ENCODE peak calls at places on chromosome X, in five cellular contexts. P is NCI-H345, H is mammary epithelial cell, D is SW480, X is H7. C is an unnamed sample.

GRCh38 chrX:143634701-143635442 is 1.0 kb downstream of the SLITRK4 start:
- DNase-seq in H (no peak), D (no peak), X (peak; percentile 56), P (peak; percentile 64), C (peak; percentile 58)

GRCh38 chrX:1400049-1400448 is 8.1 kb upstream of the SLC25A6 start:
- DNase-seq in H (no peak), D (no peak), X (no peak), P (no peak), C (no peak)

GRCh38 chrX:16931371-16931770 is 15.1 kb upstream of the REPS2 start:
- DNase-seq in D (no peak), X (no peak), H (no peak), P (no peak), C (peak; percentile 15)

GRCh38 chrX:133655262-133655913 is 240.1 kb upstream of the GPC4 start:
- DNase-seq in X (no peak), P (no peak), H (no peak), D (no peak), C (no peak)

GRCh38 chrX:118577041-118577440 is 81.4 kb downstream of the DOCK11 start:
- DNase-seq in D (no peak), P (no peak), H (no peak), X (no peak), C (no peak)

GRCh38 chrX:11437642-11438379 is 144.6 kb downstream of the AMELX start:
- DNase-seq in D (peak; percentile 56), P (no peak), H (no peak), X (no peak), C (no peak)

GRCh38 chrX:138853936-138854335 is 142.4 kb upstream of the FGF13 start:
- DNase-seq in X (no peak), H (no peak), P (no peak), D (no peak), C (no peak)

GRCh38 chrX:150225756-150226155 is 137.4 kb upstream of the MAMLD1 start:
- DNase-seq in X (peak; percentile 69), D (no peak), P (no peak), H (no peak), C (no peak)

GRCh38 chrX:46208225-46208854 is 336.9 kb downstream of the ZNF674 start:
- DNase-seq in D (peak; percentile 50), X (no peak), H (peak; percentile 65), P (no peak), C (no peak)

GRCh38 chrX:19735244-19735643 is 152.2 kb downstream of the SH3KBP1 start:
- DNase-seq in X (no peak), D (no peak), H (no peak), P (no peak), C (no peak)

GRCh38 chrX:74449937-74450330 is 28.6 kb downstream of the SLC16A2 start:
- DNase-seq in H (peak; percentile 83), D (no peak), P (no peak), X (no peak), C (no peak)

GRCh38 chrX:29728639-29729038 is 486.7 kb upstream of the MAGEB2 start:
- DNase-seq in P (no peak), D (no peak), X (no peak), H (peak; percentile 45), C (no peak)

GRCh38 chrX:98357146-98357545 is 1473.4 kb downstream of the RPA4 start:
- DNase-seq in X (no peak), H (no peak), P (peak; percentile 1), D (no peak), C (no peak)

GRCh38 chrX:80138938-80139337 is 124.4 kb downstream of the TBX22 start:
- DNase-seq in D (no peak), P (no peak), X (no peak), H (no peak), C (no peak)

GRCh38 chrX:10486373-10486772 is 134.0 kb downstream of the MID1 start:
- DNase-seq in H (peak; percentile 85), P (no peak), X (no peak), D (no peak), C (no peak)

GRCh38 chrX:152575331-152575730 is 62.4 kb upstream of the GABRQ start:
- DNase-seq in D (no peak), H (peak; percentile 69), X (no peak), P (no peak), C (no peak)

GRCh38 chrX:48540015-48540350 is 469 bp downstream of the TBC1D25 start:
- DNase-seq in D (no peak), P (no peak), H (peak; percentile 62), X (peak; percentile 82), C (no peak)

GRCh38 chrX:154818916-154819770 is 13.9 kb upstream of the MPP1 start:
- DNase-seq in P (no peak), H (no peak), D (no peak), X (no peak), C (no peak)

GRCh38 chrX:24928114-24928513 is 87.7 kb downstream of the ARX start:
- DNase-seq in P (no peak), H (no peak), D (no peak), X (no peak), C (no peak)

GRCh38 chrX:68090266-68090665 is 343.0 kb downstream of the OPHN1 start:
- DNase-seq in P (no peak), X (no peak), D (no peak), H (no peak), C (no peak)

GRCh38 chrX:114583646-114584433 is at the start of gene HTR2C:
- DNase-seq in P (no peak), H (no peak), X (peak; percentile 75), D (no peak), C (peak; percentile 45)

GRCh38 chrX:28988246-28988645 is 401.0 kb downstream of the IL1RAPL1 start:
- DNase-seq in H (no peak), P (peak; percentile 59), D (no peak), X (no peak), C (no peak)

GRCh38 chrX:71227370-71228062 is 4.5 kb downstream of the GJB1 start:
- DNase-seq in D (no peak), P (no peak), X (no peak), H (no peak), C (no peak)

GRCh38 chrX:9611436-9612145 is 146.7 kb downstream of the TBL1X start:
- DNase-seq in P (no peak), D (no peak), X (peak; percentile 48), H (no peak), C (peak; percentile 56)

GRCh38 chrX:45009371-45010000 is 136.5 kb downstream of the KDM6A start:
- DNase-seq in P (no peak), X (no peak), D (no peak), H (peak; percentile 47), C (no peak)

GRCh38 chrX:31969714-31970113 is 897.9 kb upstream of the FTHL17 start:
- DNase-seq in X (no peak), D (no peak), P (no peak), H (no peak), C (no peak)

GRCh38 chrX:30893206-30893605 is 4.2 kb upstream of the TAB3 start:
- DNase-seq in D (no peak), P (no peak), H (peak; percentile 73), X (no peak), C (no peak)

C was measured in neural progenitor cell.